ENCODE peak calls at places on chromosomes 16 and 17, in five cellular contexts. A is HAP-1, L is heart right ventricle, J is GM23248, B is thoracic aorta. K is an unnamed sample.

GRCh38 chr17:79019631-79020584 is 4.1 kb upstream of the C1QTNF1 start:
- DNase-seq in A (peak; percentile 69), B (peak; percentile 58), L (peak; percentile 79), J (peak; percentile 88), K (peak; percentile 62)

GRCh38 chr17:8488491-8488890 is 52.8 kb downstream of the NDEL1 start:
- DNase-seq in J (no peak), B (no peak), L (no peak), A (no peak), K (no peak)

GRCh38 chr16:4936991-4937781 is at the start of gene PPL:
- DNase-seq in A (peak; percentile 95), L (peak; percentile 60), J (no peak), B (no peak), K (no peak)

GRCh38 chr16:65059421-65059980 is 62.4 kb downstream of the CDH11 start:
- DNase-seq in B (no peak), A (no peak), L (no peak), J (no peak), K (no peak)

GRCh38 chr17:66918896-66919295 is 45.6 kb upstream of the CACNG4 start:
- DNase-seq in B (no peak), A (no peak), L (no peak), J (no peak), K (no peak)

GRCh38 chr16:23397464-23397863 is 55.5 kb downstream of the COG7 start:
- DNase-seq in A (no peak), J (no peak), L (no peak), B (no peak), K (no peak)

GRCh38 chr16:46947900-46948547 is 25.4 kb downstream of the DNAJA2 start:
- DNase-seq in J (peak; percentile 69), B (no peak), A (peak; percentile 58), L (no peak), K (no peak)

GRCh38 chr16:23398987-23399805 is 53.8 kb downstream of the COG7 start:
- DNase-seq in L (peak; percentile 41), A (peak; percentile 53), J (no peak), B (no peak), K (no peak)

GRCh38 chr16:69834817-69835477 is 72.8 kb downstream of the WWP2 start:
- DNase-seq in L (no peak), A (no peak), J (no peak), B (no peak), K (no peak)

DNA sequence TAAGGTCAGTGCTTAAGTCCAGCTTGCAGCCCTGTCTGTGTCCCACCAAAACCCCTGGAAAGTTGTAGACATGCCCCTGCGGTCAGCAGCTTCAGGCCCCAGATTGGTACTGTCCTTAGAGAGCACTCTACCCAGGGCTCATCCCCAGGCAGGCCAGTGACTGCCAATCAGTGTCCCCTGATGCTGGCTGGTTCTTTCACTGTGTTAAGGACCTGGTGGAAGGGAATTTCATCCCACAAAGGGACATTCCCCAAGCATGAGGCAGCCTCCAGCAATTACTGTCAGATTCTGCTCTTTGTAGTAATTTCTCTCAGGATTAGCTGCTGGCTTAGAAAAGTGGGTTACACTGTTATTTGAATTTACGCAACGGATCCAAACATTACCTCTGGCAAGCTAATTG is 5.8 kb downstream of the IRX6 start:
- DNase-seq in J (no peak), B (no peak), A (no peak), L (no peak), K (no peak)
- H3K27me3 ChIP-seq in J (peaks cover 16% of the 10 kb centered on the region), B (no peaks in the 10 kb centered on the region), A (no peaks in the 10 kb centered on the region), L (peaks cover 68% of the 10 kb centered on the region), K (peaks cover 4% of the 10 kb centered on the region)

GRCh38 chr17:17422641-17423040 is 54.2 kb upstream of the MED9 start:
- DNase-seq in L (no peak), J (no peak), A (no peak), B (no peak), K (no peak)
- H3K9me3 ChIP-seq in L (no peaks in the 10 kb centered on the region), J (no peaks in the 10 kb centered on the region), A (peaks cover 10% of the 10 kb centered on the region), B (no peaks in the 10 kb centered on the region), K (no peaks in the 10 kb centered on the region)

GRCh38 chr17:43983196-43983514 is 21.3 kb upstream of the NAGS start:
- DNase-seq in B (no peak), L (no peak), J (no peak), A (no peak), K (no peak)
- H3K27me3 ChIP-seq in B (peaks cover 18% of the 10 kb centered on the region), L (peaks cover 49% of the 10 kb centered on the region), J (peaks cover 51% of the 10 kb centered on the region), A (peaks cover 10% of the 10 kb centered on the region), K (peaks cover 17% of the 10 kb centered on the region)

DNA sequence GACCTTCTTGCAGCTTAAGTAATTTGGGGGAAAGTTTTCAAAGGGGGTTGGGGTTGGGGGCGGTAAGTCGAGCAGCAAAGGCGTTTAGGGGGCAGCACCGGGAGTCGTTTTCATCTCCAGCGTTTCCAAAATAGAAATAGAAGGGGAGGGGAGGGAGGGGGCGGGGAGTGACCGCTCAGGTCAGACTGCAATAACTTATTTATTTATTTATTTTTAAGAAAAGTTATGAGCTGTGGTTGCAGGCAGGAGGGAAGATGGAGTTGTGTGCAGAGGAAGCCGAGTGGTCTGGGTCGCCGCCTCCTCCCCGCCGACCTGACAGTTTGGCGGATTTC is 1.5 kb downstream of the SOX9 start:
- DNase-seq in J (no peak), L (no peak), B (no peak), A (no peak), K (no peak)
- H3K9me3 ChIP-seq in J (no peaks in the 10 kb centered on the region), L (no peaks in the 10 kb centered on the region), B (no peaks in the 10 kb centered on the region), A (no peaks in the 10 kb centered on the region), K (no peaks in the 10 kb centered on the region)